ENCODE peak calls at places on chromosomes 13 and 19, in ten cellular contexts. G is psoas muscle, H is thoracic aorta, E is pancreas, I is HepG2, R is mammary epithelial cell, T is gastrocnemius medialis, S is hepatocyte, K is GM23338, A is fibroblast of lung. V is an unnamed sample. For H3K27me3, the result is how much of the 10 kb centered on the place peaks cover.

GRCh38 chr19:23311551-23311950 is 61.4 kb upstream of the ZNF724 start:
- DNase-seq in R (no peak), H (no peak), A (no peak), I (no peak), E (no peak), G (no peak), T (no peak), S (no peak), K (no peak), V (no peak)

GRCh38 chr19:38155453-38155852 is 68.6 kb downstream of the DPF1 start:
- DNase-seq in E (no peak), T (no peak), S (no peak), G (no peak), A (peak), R (peak), H (no peak), K (peak), I (no peak), V (no peak)

GRCh38 chr13:110507678-110508381 is 53.7 kb downstream of the RAB20 start:
- DNase-seq in R (no peak), A (no peak), T (peak), E (peak), I (no peak), K (no peak), S (peak), G (no peak), H (no peak), V (peak)

GRCh38 chr19:40831502-40832430 is 18.5 kb downstream of the CYP2A6 start:
- DNase-seq in E (no peak), T (peak), H (no peak), S (peak), K (no peak), I (peak), A (peak), R (peak), G (no peak), V (no peak)

GRCh38 chr13:62357887-62358645 is 942.4 kb upstream of the PCDH20 start:
- DNase-seq in E (no peak), A (peak), R (no peak), T (no peak), G (no peak), I (peak), K (peak), S (peak), H (no peak), V (no peak)

GRCh38 chr19:13763300-13763699 is 1.0 kb upstream of the MRI1 start:
- DNase-seq in T (no peak), I (no peak), H (no peak), A (no peak), R (no peak), K (no peak), G (no peak), E (no peak), S (no peak), V (no peak)

GRCh38 chr13:95956589-95957148 is 96.5 kb downstream of the UGGT2 start:
- DNase-seq in A (peak), H (no peak), I (no peak), G (no peak), E (no peak), T (no peak), S (no peak), K (no peak), R (peak), V (no peak)

GRCh38 chr13:80339578-80339840 is 1.4 kb downstream of the SPRY2 start:
- DNase-seq in G (no peak), R (no peak), S (no peak), I (no peak), H (no peak), A (peak), E (no peak), T (no peak), K (peak), V (no peak)

GRCh38 chr13:51618626-51619025 is 34.4 kb downstream of the WDFY2 start:
- DNase-seq in I (no peak), A (no peak), T (no peak), R (peak), G (no peak), H (no peak), S (no peak), E (no peak), K (no peak), V (no peak)

GRCh38 chr13:37074703-37075102 is 15.2 kb upstream of the SUPT20H start:
- DNase-seq in A (peak), S (peak), T (no peak), I (no peak), K (peak), H (no peak), G (no peak), R (peak), E (no peak), V (no peak)

GRCh38 chr19:51460164-51460992 is 2.1 kb upstream of the SIGLEC8 start:
- DNase-seq in S (no peak), H (no peak), G (no peak), A (no peak), T (no peak), I (peak), K (peak), E (no peak), R (no peak), V (no peak)

GRCh38 chr13:21695536-21695935 is 24.7 kb downstream of the FGF9 start:
- DNase-seq in I (no peak), G (no peak), T (no peak), H (no peak), A (no peak), K (no peak), R (no peak), E (no peak), S (no peak), V (no peak)

GRCh38 chr13:99665716-99666115 is 164.4 kb downstream of the TM9SF2 start:
- DNase-seq in A (no peak), S (no peak), K (no peak), T (no peak), E (no peak), H (no peak), I (no peak), G (no peak), R (no peak), V (no peak)

GRCh38 chr13:44404261-44405139 is 30.9 kb downstream of the SERP2 start:
- DNase-seq in I (peak), S (peak), K (peak), E (no peak), R (no peak), G (no peak), H (no peak), T (no peak), A (no peak), V (no peak)

GRCh38 chr13:45419945-45420344 is 1.8 kb upstream of the SLC25A30 start:
- DNase-seq in R (no peak), E (no peak), I (no peak), K (no peak), H (no peak), S (no peak), G (no peak), T (no peak), A (no peak), V (no peak)

GRCh38 chr19:46606019-46606418 is 4.9 kb downstream of the CALM3 start:
- DNase-seq in R (no peak), T (no peak), E (no peak), S (no peak), G (no peak), K (no peak), H (no peak), A (no peak), I (no peak), V (no peak)

GRCh38 chr13:30196025-30196424 is 111.3 kb downstream of the KATNAL1 start:
- DNase-seq in R (no peak), G (no peak), K (peak), S (no peak), I (no peak), T (no peak), A (peak), E (no peak), H (no peak), V (no peak)

GRCh38 chr19:19260417-19260816 is 12.7 kb downstream of the TM6SF2 start:
- DNase-seq in K (peak), R (no peak), T (no peak), H (no peak), E (no peak), S (no peak), A (no peak), G (no peak), I (no peak), V (no peak)

GRCh38 chr19:19262190-19263057 is 10.7 kb downstream of the TM6SF2 start:
- DNase-seq in G (no peak), A (no peak), H (no peak), E (no peak), T (no peak), K (peak), S (no peak), I (no peak), R (no peak), V (no peak)

GRCh38 chr19:19259741-19260140 is 13.4 kb downstream of the TM6SF2 start:
- DNase-seq in T (no peak), A (peak), K (peak), I (peak), R (peak), E (no peak), H (no peak), S (no peak), G (no peak), V (no peak)

GRCh38 chr19:19261350-19262189 is 11.5 kb downstream of the TM6SF2 start:
- DNase-seq in E (no peak), A (no peak), S (peak), T (no peak), R (no peak), G (no peak), H (no peak), I (no peak), K (peak), V (no peak)

DNA sequence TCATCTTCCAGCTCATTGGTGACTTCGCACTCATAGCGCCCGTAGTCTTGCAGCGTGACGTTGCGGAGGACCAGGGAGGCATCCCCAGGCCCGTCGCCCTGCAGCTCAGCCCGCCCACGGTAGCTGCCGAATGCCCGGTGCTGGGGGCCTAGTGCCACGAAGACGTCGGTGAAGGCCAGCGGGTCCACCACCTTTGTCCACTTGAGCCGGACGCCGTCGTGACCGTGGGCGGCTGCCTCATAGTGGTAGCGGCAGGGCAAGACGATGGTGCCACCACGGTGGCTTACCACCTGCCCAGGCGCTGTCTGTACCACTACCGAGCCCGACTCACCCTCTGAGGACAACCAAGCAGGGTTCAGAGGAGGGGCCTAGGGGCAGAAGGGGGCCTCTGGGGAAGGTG is 12.3 kb downstream of the TM6SF2 start:
- DNase-seq in A (no peak), R (no peak), H (no peak), S (no peak), K (peak), E (no peak), T (no peak), I (no peak), G (no peak), V (no peak)
- H3K27me3 ChIP-seq in A (under half), R (under half), H (under half), S (under half), K (under half), E (under half), T (under half), I (under half), G (half or more), V (under half)

GRCh38 chr19:7629347-7630054 is at the start of the genes PET100 and XAB2:
- DNase-seq in S (peak), T (peak), I (peak), H (peak), E (peak), A (peak), R (peak), G (peak), K (peak), V (peak)
- H3K27ac ChIP-seq in S (peak), T (peak), I (peak), H (peak), E (peak), A (peak), R (peak), G (peak), K (peak), V (peak)

GRCh38 chr19:54390942-54391577 is 24.2 kb upstream of the TTYH1 start:
- DNase-seq in I (peak), T (no peak), R (peak), E (no peak), G (no peak), K (peak), A (peak), H (no peak), S (peak), V (no peak)
- TF ChIP-seq CTCF in I (peak), T (peak), R (peak), E (peak), G (peak), K (peak), A (peak), H (peak), S (peak), V (peak)

GRCh38 chr19:1284979-1285736 is 515 bp upstream of the EFNA2 start:
- DNase-seq in I (no peak), A (no peak), R (no peak), H (no peak), T (no peak), G (no peak), K (peak), S (no peak), E (no peak), V (no peak)

GRCh38 chr19:1286859-1287621 is 1.4 kb downstream of the EFNA2 start:
- DNase-seq in H (no peak), K (no peak), E (no peak), A (no peak), I (no peak), G (no peak), S (no peak), T (no peak), R (no peak), V (no peak)

GRCh38 chr19:1284293-1284978 is 1.2 kb upstream of the EFNA2 start:
- DNase-seq in K (no peak), S (no peak), E (no peak), I (no peak), T (no peak), H (no peak), R (no peak), A (no peak), G (no peak), V (no peak)

GRCh38 chr19:1286451-1286858 is 782 bp downstream of the EFNA2 start:
- DNase-seq in H (no peak), S (no peak), A (no peak), E (no peak), I (no peak), G (no peak), K (no peak), R (no peak), T (no peak), V (no peak)

DNA sequence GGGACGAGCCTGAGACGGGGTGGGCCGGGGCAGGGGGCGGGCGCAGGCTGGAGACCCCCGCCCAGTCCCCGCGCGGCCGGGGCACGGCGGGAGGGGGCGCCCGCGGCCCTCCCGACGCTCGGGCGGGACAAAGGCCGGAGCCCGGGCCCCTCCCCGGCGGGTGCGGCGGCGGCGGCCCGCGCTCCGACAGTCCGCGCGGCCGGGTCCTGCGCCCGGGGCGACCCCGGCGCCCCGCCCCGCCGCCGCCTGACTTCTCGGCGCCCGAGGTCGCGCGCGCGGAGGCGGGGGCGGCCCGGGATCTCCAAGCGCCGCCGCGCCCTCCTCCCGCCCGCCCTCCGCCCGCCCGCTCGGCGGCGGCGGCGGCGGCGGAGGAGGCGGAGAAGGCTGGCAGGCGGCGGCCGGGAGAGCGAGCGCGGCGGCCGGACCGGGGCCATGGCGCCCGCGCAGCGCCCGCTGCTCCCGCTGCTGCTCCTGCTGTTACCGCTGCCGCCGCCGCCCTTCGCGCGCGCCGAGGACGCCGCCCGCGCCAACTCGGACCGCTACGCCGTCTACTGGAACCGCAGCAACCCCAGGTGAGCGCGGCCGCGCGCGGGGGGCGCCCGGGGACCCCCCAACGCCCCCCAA is at the start of gene EFNA2:
- DNase-seq in E (no peak), S (peak), R (no peak), T (no peak), K (no peak), H (no peak), I (no peak), G (no peak), A (no peak), V (no peak)
- H3K27me3 ChIP-seq in E (under half), S (under half), R (under half), T (half or more), K (under half), H (under half), I (under half), G (half or more), A (under half), V (under half)

V was measured in tibial artery.